ENCODE peak calls at places on chromosome 14, in eight cellular contexts. One of them, this sample, is unnamed.
A peak's percentile ranks its signal among the peaks of the same experiment; 100 is the strongest.

GRCh38 chr14:94646481-94646880 is 34.3 kb downstream of the SERPINA3 start:
- DNase-seq in AG09319: no peak
- DNase-seq in cardiac muscle cell: peak; percentile 66
- DNase-seq in astrocyte of the cerebellum: peak; percentile 56
- DNase-seq in neural progenitor cell: no peak
- DNase-seq in testis: no peak
- DNase-seq in stomach: no peak
- DNase-seq in B cell: no peak
- DNase-seq in this sample: no peak

GRCh38 chr14:61308198-61308597 is 13.2 kb upstream of the PRKCH start:
- DNase-seq in AG09319: no peak
- DNase-seq in cardiac muscle cell: peak; percentile 18
- DNase-seq in astrocyte of the cerebellum: no peak
- DNase-seq in neural progenitor cell: no peak
- DNase-seq in testis: no peak
- DNase-seq in stomach: no peak
- DNase-seq in B cell: no peak
- DNase-seq in this sample: no peak

GRCh38 chr14:66174453-66174891 is 311.7 kb upstream of the CCDC196 start:
- DNase-seq in AG09319: no peak
- DNase-seq in cardiac muscle cell: peak; percentile 55
- DNase-seq in astrocyte of the cerebellum: no peak
- DNase-seq in neural progenitor cell: no peak
- DNase-seq in testis: no peak
- DNase-seq in stomach: no peak
- DNase-seq in B cell: no peak
- DNase-seq in this sample: no peak

GRCh38 chr14:32633214-32633864 is 304.2 kb downstream of the AKAP6 start:
- DNase-seq in AG09319: no peak
- DNase-seq in cardiac muscle cell: no peak
- DNase-seq in astrocyte of the cerebellum: no peak
- DNase-seq in neural progenitor cell: peak; percentile 45
- DNase-seq in testis: no peak
- DNase-seq in stomach: no peak
- DNase-seq in B cell: no peak
- DNase-seq in this sample: no peak

GRCh38 chr14:65169351-65169750 is 67.0 kb upstream of the MAX start:
- DNase-seq in AG09319: peak; percentile 15
- DNase-seq in cardiac muscle cell: peak; percentile 69
- DNase-seq in astrocyte of the cerebellum: no peak
- DNase-seq in neural progenitor cell: no peak
- DNase-seq in testis: no peak
- DNase-seq in stomach: no peak
- DNase-seq in B cell: no peak
- DNase-seq in this sample: peak; percentile 80

GRCh38 chr14:23164250-23164649 is 19.2 kb downstream of the SLC7A8 start:
- DNase-seq in AG09319: no peak
- DNase-seq in cardiac muscle cell: peak; percentile 85
- DNase-seq in astrocyte of the cerebellum: no peak
- DNase-seq in neural progenitor cell: no peak
- DNase-seq in testis: peak; percentile 76
- DNase-seq in stomach: peak; percentile 81
- DNase-seq in B cell: no peak
- DNase-seq in this sample: no peak

GRCh38 chr14:30312214-30312613 is 246.7 kb upstream of the G2E3 start:
- DNase-seq in AG09319: no peak
- DNase-seq in cardiac muscle cell: no peak
- DNase-seq in astrocyte of the cerebellum: no peak
- DNase-seq in neural progenitor cell: no peak
- DNase-seq in testis: no peak
- DNase-seq in stomach: no peak
- DNase-seq in B cell: no peak
- DNase-seq in this sample: peak; percentile 20

GRCh38 chr14:60758875-60759274 is 24.3 kb downstream of the MNAT1 start:
- DNase-seq in AG09319: no peak
- DNase-seq in cardiac muscle cell: no peak
- DNase-seq in astrocyte of the cerebellum: no peak
- DNase-seq in neural progenitor cell: no peak
- DNase-seq in testis: no peak
- DNase-seq in stomach: no peak
- DNase-seq in B cell: no peak
- DNase-seq in this sample: no peak

GRCh38 chr14:91580886-91581615 is 70.9 kb upstream of the PPP4R3A start:
- DNase-seq in AG09319: no peak
- DNase-seq in cardiac muscle cell: no peak
- DNase-seq in astrocyte of the cerebellum: no peak
- DNase-seq in neural progenitor cell: no peak
- DNase-seq in testis: no peak
- DNase-seq in stomach: no peak
- DNase-seq in B cell: no peak
- DNase-seq in this sample: no peak

GRCh38 chr14:36746907-36747306 is 85.2 kb downstream of the PAX9 start:
- DNase-seq in AG09319: no peak
- DNase-seq in cardiac muscle cell: no peak
- DNase-seq in astrocyte of the cerebellum: no peak
- DNase-seq in neural progenitor cell: no peak
- DNase-seq in testis: no peak
- DNase-seq in stomach: no peak
- DNase-seq in B cell: no peak
- DNase-seq in this sample: no peak

GRCh38 chr14:25111061-25111601 is 61.2 kb upstream of the STXBP6 start:
- DNase-seq in AG09319: peak; percentile 85
- DNase-seq in cardiac muscle cell: peak; percentile 97
- DNase-seq in astrocyte of the cerebellum: peak; percentile 92
- DNase-seq in neural progenitor cell: no peak
- DNase-seq in testis: no peak
- DNase-seq in stomach: peak; percentile 49
- DNase-seq in B cell: no peak
- DNase-seq in this sample: no peak

GRCh38 chr14:90495357-90496276 is 98.8 kb downstream of the CALM1 start:
- DNase-seq in AG09319: peak; percentile 16
- DNase-seq in cardiac muscle cell: peak; percentile 82
- DNase-seq in astrocyte of the cerebellum: peak; percentile 71
- DNase-seq in neural progenitor cell: peak; percentile 94
- DNase-seq in testis: peak; percentile 84
- DNase-seq in stomach: peak; percentile 64
- DNase-seq in B cell: peak; percentile 52
- DNase-seq in this sample: peak; percentile 83

GRCh38 chr14:54579606-54580005 is 12.7 kb downstream of the SAMD4A start:
- DNase-seq in AG09319: no peak
- DNase-seq in cardiac muscle cell: peak; percentile 68
- DNase-seq in astrocyte of the cerebellum: no peak
- DNase-seq in neural progenitor cell: no peak
- DNase-seq in testis: peak; percentile 23
- DNase-seq in stomach: no peak
- DNase-seq in B cell: no peak
- DNase-seq in this sample: no peak

GRCh38 chr14:93073366-93073722 is 42.4 kb downstream of the ITPK1 start:
- DNase-seq in AG09319: no peak
- DNase-seq in cardiac muscle cell: no peak
- DNase-seq in astrocyte of the cerebellum: no peak
- DNase-seq in neural progenitor cell: no peak
- DNase-seq in testis: no peak
- DNase-seq in stomach: no peak
- DNase-seq in B cell: no peak
- DNase-seq in this sample: no peak

GRCh38 chr14:106442857-106443256 is 916.5 kb downstream of the TMEM121 start:
- DNase-seq in AG09319: no peak
- DNase-seq in cardiac muscle cell: no peak
- DNase-seq in astrocyte of the cerebellum: no peak
- DNase-seq in neural progenitor cell: no peak
- DNase-seq in testis: no peak
- DNase-seq in stomach: no peak
- DNase-seq in B cell: peak; percentile 57
- DNase-seq in this sample: peak; percentile 19

GRCh38 chr14:24368562-24369252 is 723 bp downstream of the NFATC4 start:
- DNase-seq in AG09319: peak; percentile 95
- DNase-seq in cardiac muscle cell: peak; percentile 83
- DNase-seq in astrocyte of the cerebellum: peak; percentile 18
- DNase-seq in neural progenitor cell: peak; percentile 91
- DNase-seq in testis: peak; percentile 39
- DNase-seq in stomach: no peak
- DNase-seq in B cell: peak; percentile 81
- DNase-seq in this sample: peak; percentile 84

GRCh38 chr14:91402278-91403068 is 15.1 kb downstream of the CCDC88C start:
- DNase-seq in AG09319: no peak
- DNase-seq in cardiac muscle cell: peak; percentile 69
- DNase-seq in astrocyte of the cerebellum: no peak
- DNase-seq in neural progenitor cell: no peak
- DNase-seq in testis: peak; percentile 81
- DNase-seq in stomach: peak; percentile 82
- DNase-seq in B cell: no peak
- DNase-seq in this sample: no peak

GRCh38 chr14:88597601-88598000 is 34.8 kb downstream of the ZC3H14 start:
- DNase-seq in AG09319: no peak
- DNase-seq in cardiac muscle cell: no peak
- DNase-seq in astrocyte of the cerebellum: no peak
- DNase-seq in neural progenitor cell: no peak
- DNase-seq in testis: no peak
- DNase-seq in stomach: no peak
- DNase-seq in B cell: no peak
- DNase-seq in this sample: no peak

GRCh38 chr14:45133683-45134050 is 614 bp downstream of the FKBP3 start:
- DNase-seq in AG09319: no peak
- DNase-seq in cardiac muscle cell: no peak
- DNase-seq in astrocyte of the cerebellum: no peak
- DNase-seq in neural progenitor cell: no peak
- DNase-seq in testis: no peak
- DNase-seq in stomach: no peak
- DNase-seq in B cell: no peak
- DNase-seq in this sample: no peak

GRCh38 chr14:97709552-97709951 is 912.4 kb downstream of the VRK1 start:
- DNase-seq in AG09319: no peak
- DNase-seq in cardiac muscle cell: no peak
- DNase-seq in astrocyte of the cerebellum: no peak
- DNase-seq in neural progenitor cell: no peak
- DNase-seq in testis: no peak
- DNase-seq in stomach: no peak
- DNase-seq in B cell: no peak
- DNase-seq in this sample: no peak

GRCh38 chr14:61372379-61372778 is 51.0 kb downstream of the PRKCH start:
- DNase-seq in AG09319: no peak
- DNase-seq in cardiac muscle cell: no peak
- DNase-seq in astrocyte of the cerebellum: no peak
- DNase-seq in neural progenitor cell: no peak
- DNase-seq in testis: no peak
- DNase-seq in stomach: no peak
- DNase-seq in B cell: no peak
- DNase-seq in this sample: no peak

GRCh38 chr14:94574336-94574735 is 6.9 kb upstream of the SERPINA5 start:
- DNase-seq in AG09319: no peak
- DNase-seq in cardiac muscle cell: no peak
- DNase-seq in astrocyte of the cerebellum: no peak
- DNase-seq in neural progenitor cell: no peak
- DNase-seq in testis: peak; percentile 7
- DNase-seq in stomach: no peak
- DNase-seq in B cell: no peak
- DNase-seq in this sample: no peak

GRCh38 chr14:54650331-54651017 is 83.5 kb downstream of the SAMD4A start:
- DNase-seq in AG09319: no peak
- DNase-seq in cardiac muscle cell: peak; percentile 59
- DNase-seq in astrocyte of the cerebellum: no peak
- DNase-seq in neural progenitor cell: no peak
- DNase-seq in testis: peak; percentile 22
- DNase-seq in stomach: no peak
- DNase-seq in B cell: no peak
- DNase-seq in this sample: no peak

GRCh38 chr14:85415015-85415712 is 114.8 kb upstream of the FLRT2 start:
- DNase-seq in AG09319: peak; percentile 61
- DNase-seq in cardiac muscle cell: peak; percentile 96
- DNase-seq in astrocyte of the cerebellum: peak; percentile 42
- DNase-seq in neural progenitor cell: no peak
- DNase-seq in testis: peak; percentile 89
- DNase-seq in stomach: no peak
- DNase-seq in B cell: no peak
- DNase-seq in this sample: no peak
- TF ChIP-seq CTCF in AG09319: peak; percentile 47
- TF ChIP-seq CTCF in cardiac muscle cell: peak; percentile 63
- TF ChIP-seq CTCF in astrocyte of the cerebellum: peak; percentile 48
- TF ChIP-seq CTCF in neural progenitor cell: peak; percentile 29
- TF ChIP-seq CTCF in testis: no peak
- TF ChIP-seq CTCF in stomach: no peak
- TF ChIP-seq CTCF in B cell: no peak
- TF ChIP-seq CTCF in this sample: no peak

GRCh38 chr14:103679351-103679750 is 35.9 kb downstream of the XRCC3 start:
- DNase-seq in AG09319: no peak
- DNase-seq in cardiac muscle cell: peak; percentile 38
- DNase-seq in astrocyte of the cerebellum: no peak
- DNase-seq in neural progenitor cell: peak; percentile 51
- DNase-seq in testis: peak; percentile 62
- DNase-seq in stomach: peak; percentile 40
- DNase-seq in B cell: peak; percentile 82
- DNase-seq in this sample: peak; percentile 82
- TF ChIP-seq CTCF in AG09319: peak; percentile 52
- TF ChIP-seq CTCF in cardiac muscle cell: peak; percentile 45
- TF ChIP-seq CTCF in astrocyte of the cerebellum: peak; percentile 47
- TF ChIP-seq CTCF in neural progenitor cell: peak; percentile 58
- TF ChIP-seq CTCF in testis: no peak
- TF ChIP-seq CTCF in stomach: peak; percentile 28
- TF ChIP-seq CTCF in B cell: peak; percentile 77
- TF ChIP-seq CTCF in this sample: peak; percentile 46

GRCh38 chr14:28299227-28299626 is 467.4 kb upstream of the FOXG1 start:
- DNase-seq in AG09319: no peak
- DNase-seq in cardiac muscle cell: no peak
- DNase-seq in astrocyte of the cerebellum: no peak
- DNase-seq in neural progenitor cell: no peak
- DNase-seq in testis: no peak
- DNase-seq in stomach: no peak
- DNase-seq in B cell: no peak
- DNase-seq in this sample: no peak
- TF ChIP-seq CTCF in AG09319: no peak
- TF ChIP-seq CTCF in cardiac muscle cell: no peak
- TF ChIP-seq CTCF in astrocyte of the cerebellum: no peak
- TF ChIP-seq CTCF in neural progenitor cell: no peak
- TF ChIP-seq CTCF in testis: no peak
- TF ChIP-seq CTCF in stomach: no peak
- TF ChIP-seq CTCF in B cell: no peak
- TF ChIP-seq CTCF in this sample: no peak

DNA sequence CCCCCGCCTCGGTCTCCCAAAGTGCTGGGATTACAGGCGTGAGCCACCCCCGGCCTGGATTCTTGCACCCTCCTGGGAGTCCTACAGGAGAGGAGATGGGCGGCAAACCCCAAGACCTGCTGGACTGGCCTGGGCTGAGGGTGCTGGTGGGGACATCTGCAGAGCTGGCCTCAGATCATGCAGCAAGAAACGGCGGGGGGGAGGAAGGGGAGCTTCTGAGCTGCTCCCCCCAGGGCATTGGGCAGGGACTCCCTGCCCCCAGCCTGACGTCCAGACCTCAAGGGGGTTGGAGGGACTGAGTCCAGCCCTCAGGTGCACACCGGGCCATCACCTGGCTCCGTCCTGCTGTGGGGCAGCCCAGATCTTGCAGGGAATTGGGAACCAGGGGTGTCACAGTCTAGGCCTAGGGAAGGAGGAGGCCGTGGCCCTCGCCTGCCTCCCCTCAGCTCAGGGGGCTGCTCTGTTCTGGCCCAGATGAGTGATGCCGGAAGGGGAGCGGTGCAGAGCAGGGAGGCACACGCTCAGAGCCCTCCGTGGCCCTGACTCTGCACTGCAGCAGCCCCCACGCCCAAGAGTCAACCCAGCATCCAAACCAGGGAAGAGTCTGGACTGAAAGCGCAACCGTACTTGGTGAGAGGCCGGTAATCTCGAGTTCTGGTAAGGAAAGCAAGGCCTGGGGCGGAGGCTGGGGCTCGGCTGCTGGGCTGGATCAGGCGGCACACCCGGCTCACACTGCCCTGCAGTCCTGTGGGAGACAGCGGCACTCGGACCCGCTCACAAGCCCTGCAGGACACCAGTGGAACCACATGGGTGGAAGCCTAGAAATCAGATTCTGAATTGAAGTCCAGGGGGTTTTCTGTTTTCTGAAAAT is 8.9 kb upstream of the AMN start:
- DNase-seq in AG09319: no peak
- DNase-seq in cardiac muscle cell: no peak
- DNase-seq in astrocyte of the cerebellum: no peak
- DNase-seq in neural progenitor cell: no peak
- DNase-seq in testis: no peak
- DNase-seq in stomach: no peak
- DNase-seq in B cell: peak; percentile 51
- DNase-seq in this sample: no peak
- TF ChIP-seq CTCF in AG09319: no peak
- TF ChIP-seq CTCF in cardiac muscle cell: no peak
- TF ChIP-seq CTCF in astrocyte of the cerebellum: no peak
- TF ChIP-seq CTCF in neural progenitor cell: no peak
- TF ChIP-seq CTCF in testis: no peak
- TF ChIP-seq CTCF in stomach: no peak
- TF ChIP-seq CTCF in B cell: no peak
- TF ChIP-seq CTCF in this sample: no peak

This sample was measured in GM13976.